ENCODE peak calls at places on chromosomes 16 and 17, in six cellular contexts. T is OCI-LY7, M is tibial artery, B is mesendoderm, U is endodermal cell, C is fibroblast of lung. E is an unnamed sample.

GRCh38 chr16:4313563-4314531 is 2.0 kb upstream of the GLIS2 start:
- DNase-seq in B (peak), T (peak), M (no peak), U (peak), C (peak), E (peak)

GRCh38 chr16:3259097-3259496 is 2.7 kb upstream of the MEFV start:
- DNase-seq in M (no peak), U (no peak), C (no peak), B (no peak), T (no peak), E (no peak)

GRCh38 chr17:7124923-7125322 is 10.3 kb upstream of the ASGR2 start:
- DNase-seq in U (no peak), C (no peak), M (no peak), T (no peak), B (no peak), E (no peak)

GRCh38 chr16:89924925-89925307 is 1.8 kb downstream of the TUBB3 start:
- DNase-seq in M (no peak), T (peak), B (no peak), U (peak), C (no peak), E (no peak)

GRCh38 chr17:41734139-41734948 is at the start of gene HAP1:
- DNase-seq in B (peak), T (no peak), M (no peak), C (peak), U (peak), E (no peak)

GRCh38 chr16:1171001-1171400 is 18.1 kb downstream of the CACNA1H start:
- DNase-seq in T (no peak), B (no peak), C (no peak), U (no peak), M (no peak), E (no peak)

GRCh38 chr16:58299757-58300349 is 5.0 kb upstream of the PRSS54 start:
- DNase-seq in T (peak), C (peak), U (peak), B (peak), M (no peak), E (no peak)

GRCh38 chr17:58491510-58492045 is 3.4 kb upstream of the HSF5 start:
- DNase-seq in C (no peak), T (no peak), U (no peak), B (no peak), M (no peak), E (no peak)

GRCh38 chr16:5575846-5576245 is 478.3 kb upstream of the EEF2KMT start:
- DNase-seq in U (no peak), B (no peak), T (no peak), C (no peak), M (no peak), E (no peak)

GRCh38 chr16:70495425-70496182 is 27.8 kb downstream of the COG4 start:
- DNase-seq in U (no peak), C (no peak), B (no peak), T (no peak), M (no peak), E (no peak)

GRCh38 chr17:40958086-40958953 is 8.4 kb downstream of the KRT39 start:
- DNase-seq in T (no peak), B (peak), M (no peak), U (peak), C (no peak), E (no peak)

GRCh38 chr17:6502871-6503509 is 53.4 kb downstream of the PITPNM3 start:
- DNase-seq in U (peak), M (no peak), T (no peak), B (no peak), C (no peak), E (peak)

GRCh38 chr17:81514485-81514734 is 1.8 kb upstream of the ACTG1 start:
- DNase-seq in T (no peak), U (no peak), M (no peak), C (no peak), B (no peak), E (no peak)

GRCh38 chr16:85853641-85854545 is 45.1 kb upstream of the IRF8 start:
- DNase-seq in M (peak), U (no peak), C (no peak), T (no peak), B (no peak), E (no peak)

GRCh38 chr17:45293413-45294211 is 23.2 kb downstream of the MAP3K14 start:
- DNase-seq in T (no peak), M (peak), U (peak), C (peak), B (peak), E (peak)

GRCh38 chr17:27544350-27545131 is 86.4 kb upstream of the LGALS9 start:
- DNase-seq in B (no peak), C (peak), T (peak), M (no peak), U (peak), E (no peak)

GRCh38 chr17:7380321-7380720 is 568 bp upstream of the TNK1 start:
- DNase-seq in C (peak), T (no peak), B (peak), U (peak), M (no peak), E (peak)

GRCh38 chr16:67247698-67248400 is 568 bp upstream of the FHOD1 start:
- DNase-seq in M (no peak), C (no peak), B (no peak), T (no peak), U (no peak), E (no peak)

GRCh38 chr17:82930924-82931695 is 91.3 kb upstream of the ZNF750 start:
- DNase-seq in U (no peak), C (no peak), T (no peak), B (no peak), M (peak), E (peak)

GRCh38 chr17:68580236-68580903 is 20.8 kb downstream of the FAM20A start:
- DNase-seq in B (no peak), M (no peak), C (peak), U (peak), T (no peak), E (peak)

DNA sequence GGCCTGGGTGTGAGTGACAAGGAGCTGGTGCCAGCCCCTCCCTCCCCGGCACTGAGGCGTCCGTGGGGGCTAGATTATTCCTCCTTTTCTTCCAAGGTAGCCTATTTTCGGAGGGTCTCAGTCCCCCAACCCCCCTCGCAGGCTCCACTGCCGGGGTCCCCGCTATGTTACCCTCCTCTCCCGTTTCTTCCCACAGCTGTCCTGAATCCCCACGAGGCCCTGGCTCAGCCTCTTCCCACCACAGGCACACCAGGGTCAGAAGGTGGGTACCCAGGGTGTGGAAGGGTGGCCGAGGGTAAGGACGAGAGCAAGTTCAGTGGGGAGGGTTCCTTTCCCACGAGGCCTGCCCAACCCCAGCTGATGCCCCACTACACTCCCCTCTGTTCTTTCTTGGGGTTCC is 611 bp downstream of the RAMP2 start:
- DNase-seq in M (no peak), U (peak), C (no peak), B (no peak), T (no peak), E (no peak)
- H3K27ac ChIP-seq in M (peak), U (no peak), C (no peak), B (no peak), T (no peak), E (peak)

DNA sequence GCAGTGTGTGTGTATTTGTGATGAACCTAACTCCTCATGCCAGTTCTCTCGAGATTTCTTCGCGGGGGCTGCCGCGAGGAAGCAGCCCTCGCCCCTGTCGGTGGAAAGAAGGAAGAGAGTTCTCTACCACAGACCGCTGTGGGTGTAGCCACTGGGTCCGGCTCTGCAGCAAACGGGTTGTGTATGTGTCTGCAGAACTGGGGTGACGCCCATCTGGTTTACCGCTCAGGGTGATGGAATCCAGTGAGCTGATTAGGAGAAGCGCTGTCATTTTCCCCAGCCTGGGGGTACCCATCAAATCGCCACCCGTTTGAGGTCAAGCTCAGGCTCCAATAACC is 7.7 kb downstream of the CORO6 start:
- DNase-seq in T (no peak), C (peak), M (no peak), U (no peak), B (no peak), E (peak)
- H3K4me3 ChIP-seq in T (no peak), C (peak), M (peak), U (peak), B (no peak), E (peak)

GRCh38 chr17:56832446-56832845 is 1.3 kb downstream of the C17orf67 start:
- DNase-seq in C (no peak), M (no peak), U (no peak), T (no peak), B (peak), E (no peak)

GRCh38 chr17:56833812-56834379 is at the start of the genes C17orf67 and DGKE:
- DNase-seq in B (peak), T (peak), U (peak), C (peak), M (peak), E (peak)

GRCh38 chr17:56834380-56835258 is 668 bp downstream of the DGKE start:
- DNase-seq in T (peak), U (peak), M (peak), B (peak), C (peak), E (peak)

GRCh38 chr17:56833023-56833811 is 503 bp downstream of the C17orf67 start:
- DNase-seq in B (peak), T (peak), U (peak), C (peak), M (peak), E (peak)

GRCh38 chr17:56835259-56835575 is 1.3 kb downstream of the DGKE start:
- DNase-seq in C (peak), U (no peak), B (no peak), T (no peak), M (no peak), E (no peak)
- H3K27ac ChIP-seq in C (peak), U (no peak), B (no peak), T (no peak), M (peak), E (peak)

GRCh38 chr17:75610103-75610984 is 22.7 kb downstream of the MYO15B start:
- DNase-seq in C (no peak), T (no peak), M (no peak), U (no peak), B (no peak), E (no peak)
- H3K4me3 ChIP-seq in C (no peak), T (no peak), M (no peak), U (no peak), B (no peak), E (no peak)